ENCODE peak calls at places on chromosomes 2 and 18, in nine cellular contexts. Y, P, H, B, F, A, T, Q and R are unnamed samples.
A peak's percentile ranks its signal among the peaks of the same experiment; 100 is the strongest.

GRCh38 chr2:118882693-118883336 is 35.4 kb upstream of the EN1 start:
- DNase-seq in Q (peak; percentile 70), P (peak; percentile 52), T (peak; percentile 60), A (peak; percentile 83), H (peak; percentile 46), B (peak; percentile 31), Y (no peak), F (peak; percentile 91), R (no peak)

GRCh38 chr18:34115409-34116081 is 109.2 kb downstream of the NOL4 start:
- DNase-seq in T (no peak), F (no peak), H (no peak), A (no peak), P (no peak), Y (no peak), Q (no peak), B (peak; percentile 28), R (no peak)

GRCh38 chr2:238085899-238086298 is 14.2 kb upstream of the ESPNL start:
- DNase-seq in Y (no peak), P (no peak), B (no peak), A (no peak), Q (no peak), T (no peak), F (no peak), H (no peak), R (no peak)

GRCh38 chr2:241898681-241899270 is 29.2 kb downstream of the RTP5 start:
- DNase-seq in T (no peak), Y (no peak), Q (no peak), B (no peak), H (no peak), F (no peak), P (no peak), A (peak; percentile 28), R (peak; percentile 70)

GRCh38 chr18:22566703-22567420 is 149.1 kb upstream of the CTAGE1 start:
- DNase-seq in T (no peak), A (no peak), P (no peak), H (no peak), F (no peak), Q (no peak), Y (no peak), B (no peak), R (no peak)

GRCh38 chr2:70785137-70785911 is 5.1 kb downstream of the FIGLA start:
- DNase-seq in P (peak; percentile 31), A (peak; percentile 62), T (no peak), B (peak; percentile 12), Q (no peak), H (no peak), Y (no peak), F (peak; percentile 85), R (no peak)

GRCh38 chr2:85112906-85113625 is 20.1 kb upstream of the TCF7L1 start:
- DNase-seq in Q (no peak), Y (no peak), H (no peak), B (no peak), P (no peak), F (no peak), T (no peak), A (no peak), R (no peak)

GRCh38 chr2:205769494-205769848 is 87.2 kb downstream of the NRP2 start:
- DNase-seq in Y (no peak), B (peak; percentile 69), H (peak; percentile 94), Q (no peak), P (no peak), F (no peak), A (no peak), T (no peak), R (no peak)

GRCh38 chr18:50284226-50284885 is 3.0 kb upstream of the MBD1 start:
- DNase-seq in A (no peak), B (no peak), T (no peak), P (peak; percentile 74), Y (no peak), H (no peak), F (no peak), Q (no peak), R (no peak)

GRCh38 chr18:37355772-37356171 is 209.8 kb downstream of the CELF4 start:
- DNase-seq in Q (no peak), A (no peak), H (no peak), P (no peak), T (no peak), F (no peak), B (no peak), Y (no peak), R (no peak)

GRCh38 chr2:217823626-217824025 is 179.2 kb downstream of the TNS1 start:
- DNase-seq in F (no peak), Q (no peak), H (no peak), T (no peak), A (no peak), P (no peak), Y (no peak), B (no peak), R (no peak)

GRCh38 chr2:190947139-190947538 is 66.5 kb downstream of the GLS start:
- DNase-seq in B (peak; percentile 38), A (no peak), T (no peak), H (peak; percentile 42), Y (no peak), F (no peak), Q (no peak), P (no peak), R (no peak)
- H3K27ac ChIP-seq in B (peak overlapping the region; percentile 81), A (no peak overlapping the region), T (no peak overlapping the region), H (peak overlapping the region; percentile 45), Y (no peak overlapping the region), F (no peak overlapping the region), Q (no peak overlapping the region), P (no peak overlapping the region), R (peak overlapping the region; percentile 74)

DNA sequence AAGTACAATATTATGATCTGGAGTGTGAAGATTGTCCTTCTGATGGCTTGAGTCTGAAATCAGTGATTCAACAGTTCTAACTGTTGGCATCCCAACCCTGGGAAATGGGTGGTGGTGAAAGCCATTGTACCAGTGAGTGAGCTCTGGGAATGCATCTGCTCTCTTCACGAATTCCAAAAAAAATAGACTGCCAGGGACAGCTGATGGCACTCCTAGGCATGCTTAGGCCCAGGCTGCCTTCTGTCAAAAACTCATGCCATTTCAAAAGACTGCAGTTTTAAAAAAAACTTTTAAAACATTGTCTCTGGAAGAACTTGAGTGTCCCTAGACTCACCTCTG is 20.3 kb downstream of the OXER1 start:
- DNase-seq in H (no peak), B (no peak), Y (no peak), P (no peak), F (no peak), A (no peak), Q (no peak), T (no peak), R (no peak)
- H3K27ac ChIP-seq in H (no peak overlapping the region), B (no peak overlapping the region), Y (no peak overlapping the region), P (no peak overlapping the region), F (no peak overlapping the region), A (no peak overlapping the region), Q (no peak overlapping the region), T (no peak overlapping the region), R (no peak overlapping the region)

DNA sequence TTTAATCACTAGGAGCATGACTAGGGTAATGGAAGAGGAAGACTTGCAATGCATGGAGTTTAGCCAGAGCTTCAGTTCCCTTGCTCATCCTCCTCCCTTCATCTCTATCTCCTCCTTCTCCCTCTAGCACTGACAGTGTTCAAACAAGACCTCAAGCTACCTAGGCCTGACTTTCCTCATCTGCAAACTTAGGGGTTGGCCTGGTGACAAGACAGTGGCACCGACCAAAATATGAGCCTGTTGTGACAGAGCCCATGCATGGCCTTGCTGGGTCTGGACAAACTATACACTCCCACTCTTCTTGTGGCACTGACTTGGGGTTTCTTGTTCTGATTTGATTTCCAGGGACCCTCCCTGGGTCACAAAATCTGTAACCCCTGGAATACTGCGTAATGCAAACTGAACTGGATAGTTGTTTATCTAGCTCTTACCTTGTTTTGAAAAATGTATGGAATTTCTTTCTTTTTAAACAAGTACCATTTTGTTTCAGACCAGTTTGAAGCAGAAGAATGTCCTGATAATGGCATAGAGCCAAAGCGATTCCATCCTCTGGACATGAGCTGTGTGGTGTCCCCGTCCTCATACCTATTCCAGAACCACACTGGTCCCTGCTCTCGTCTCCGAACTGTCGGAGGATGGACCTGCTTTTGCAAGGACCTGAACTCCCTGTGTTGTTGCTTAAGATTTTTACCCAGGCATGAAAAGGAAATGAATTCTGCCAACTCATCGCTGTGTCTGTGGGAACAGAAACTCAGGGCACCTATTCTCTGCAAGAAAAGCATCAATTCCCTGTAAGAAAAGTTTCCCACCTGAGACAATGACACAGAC is 33.4 kb upstream of the PPP4R1 start:
- DNase-seq in T (no peak), B (no peak), Q (no peak), H (no peak), Y (no peak), P (no peak), F (no peak), A (no peak), R (no peak)
- H3K27ac ChIP-seq in T (no peak overlapping the region), B (peak overlapping the region; percentile 13), Q (no peak overlapping the region), H (peak overlapping the region; percentile 55), Y (peak overlapping the region; percentile 90), P (no peak overlapping the region), F (no peak overlapping the region), A (no peak overlapping the region), R (no peak overlapping the region)

GRCh38 chr2:31324000-31324633 is 90.2 kb downstream of the EHD3 start:
- DNase-seq in F (no peak), B (no peak), Y (no peak), T (no peak), H (peak; percentile 31), A (no peak), Q (no peak), P (no peak), R (no peak)

GRCh38 chr2:31317387-31317786 is 83.4 kb downstream of the EHD3 start:
- DNase-seq in Y (no peak), A (no peak), F (no peak), P (no peak), T (no peak), H (no peak), B (no peak), Q (no peak), R (no peak)

GRCh38 chr2:31319391-31320175 is 85.6 kb downstream of the EHD3 start:
- DNase-seq in A (no peak), P (no peak), B (peak; percentile 60), Q (peak; percentile 64), T (no peak), Y (no peak), H (peak; percentile 85), F (no peak), R (no peak)

GRCh38 chr2:31322376-31322775 is 88.4 kb downstream of the EHD3 start:
- DNase-seq in T (no peak), Q (no peak), B (no peak), A (no peak), H (no peak), Y (no peak), F (no peak), P (no peak), R (no peak)

DNA sequence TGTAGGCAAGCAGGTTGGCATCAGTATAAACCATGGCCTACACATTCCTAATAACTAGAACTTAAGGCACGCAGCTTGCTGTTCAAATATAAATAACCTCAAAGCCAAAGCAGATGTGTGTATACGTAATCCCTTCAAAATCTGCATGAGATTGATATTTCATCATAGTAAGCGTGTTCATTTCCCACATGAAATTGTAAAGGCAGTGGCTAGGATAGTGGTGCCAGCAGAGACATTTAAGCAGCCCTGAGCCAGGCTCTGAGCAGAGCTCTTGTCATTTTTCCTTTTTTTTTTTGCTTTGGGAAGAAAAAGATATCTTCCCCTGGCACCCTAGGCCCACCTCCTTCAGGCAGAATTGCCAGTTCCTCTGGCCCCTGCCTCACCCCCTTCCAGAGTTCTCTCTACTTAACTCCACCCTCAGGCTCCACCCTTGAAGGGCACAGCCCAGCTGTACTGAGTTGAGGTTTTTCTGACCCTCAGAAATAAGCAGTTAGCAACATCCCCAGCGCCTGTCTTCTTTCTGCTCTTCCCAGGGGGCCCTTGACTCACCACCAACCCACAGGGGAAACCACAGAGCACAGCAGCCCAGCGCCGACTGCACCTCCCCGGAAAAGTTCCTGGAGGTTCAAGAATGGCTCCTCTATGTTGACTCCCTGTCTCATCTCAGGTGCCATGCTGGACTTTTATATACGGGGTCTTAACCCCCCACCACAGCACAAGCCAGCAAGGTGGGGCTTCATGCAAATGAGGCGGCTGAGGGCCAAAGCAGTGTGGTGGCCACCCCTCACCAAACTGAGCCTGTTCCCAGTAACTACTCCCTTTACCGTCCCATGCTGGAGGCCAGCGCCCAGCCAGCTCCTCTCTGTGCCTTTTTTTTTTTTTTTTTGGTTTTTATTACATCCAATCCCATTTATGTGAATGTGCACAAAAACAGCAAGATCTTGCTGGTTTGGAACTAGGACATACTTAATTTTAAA is 84.7 kb downstream of the EHD3 start:
- DNase-seq in H (peak; percentile 82), Y (no peak), A (no peak), T (no peak), Q (peak; percentile 78), B (peak; percentile 92), P (no peak), F (no peak), R (no peak)
- H3K27ac ChIP-seq in H (peak overlapping the region; percentile 3), Y (peak overlapping the region; percentile 23), A (no peak overlapping the region), T (no peak overlapping the region), Q (peak overlapping the region; percentile 15), B (peak overlapping the region; percentile 85), P (no peak overlapping the region), F (no peak overlapping the region), R (no peak overlapping the region)